ENCODE peak calls at places on chromosomes 11 and 22, in eight cellular contexts. One of them, this sample, is unnamed.

GRCh38 chr11:429391-429790 is 12.4 kb downstream of the ANO9 start:
- DNase-seq in HAP-1: no peak
- DNase-seq in stimulated activated CD4-positive, alpha-beta T cell treated with anti-CD3 and anti-CD28 coated beads, Interleukin-1b, Interleukin-23, amount 100 ng/mL, for 24 hours: no peak
- DNase-seq in choroid plexus epithelial cell: no peak
- DNase-seq in fibroblast of the aortic adventitia: no peak
- DNase-seq in AG08395: no peak
- DNase-seq in osteoblast: no peak
- DNase-seq in GM06990: no peak
- DNase-seq in this sample: peak; percentile 33

GRCh38 chr22:39215070-39215396 is 29.7 kb downstream of the PDGFB start:
- DNase-seq in GM06990: no peak
- DNase-seq in stimulated activated CD4-positive, alpha-beta T cell treated with anti-CD3 and anti-CD28 coated beads, Interleukin-1b, Interleukin-23, amount 100 ng/mL, for 24 hours: no peak
- DNase-seq in HAP-1: no peak
- DNase-seq in osteoblast: no peak
- DNase-seq in fibroblast of the aortic adventitia: no peak
- DNase-seq in AG08395: no peak
- DNase-seq in choroid plexus epithelial cell: no peak
- DNase-seq in this sample: no peak

GRCh38 chr11:105189586-105189985 is 50.0 kb upstream of the CARD18 start:
- DNase-seq in choroid plexus epithelial cell: peak; percentile 51
- DNase-seq in osteoblast: no peak
- DNase-seq in fibroblast of the aortic adventitia: peak; percentile 7
- DNase-seq in GM06990: no peak
- DNase-seq in stimulated activated CD4-positive, alpha-beta T cell treated with anti-CD3 and anti-CD28 coated beads, Interleukin-1b, Interleukin-23, amount 100 ng/mL, for 24 hours: no peak
- DNase-seq in HAP-1: no peak
- DNase-seq in AG08395: no peak
- DNase-seq in this sample: no peak

GRCh38 chr22:32249231-32249630 is 5.9 kb downstream of the SLC5A4 start:
- DNase-seq in GM06990: no peak
- DNase-seq in osteoblast: no peak
- DNase-seq in AG08395: no peak
- DNase-seq in HAP-1: no peak
- DNase-seq in fibroblast of the aortic adventitia: no peak
- DNase-seq in stimulated activated CD4-positive, alpha-beta T cell treated with anti-CD3 and anti-CD28 coated beads, Interleukin-1b, Interleukin-23, amount 100 ng/mL, for 24 hours: no peak
- DNase-seq in choroid plexus epithelial cell: no peak
- DNase-seq in this sample: no peak

GRCh38 chr11:134508219-134508990 is 96.4 kb upstream of the B3GAT1 start:
- DNase-seq in GM06990: no peak
- DNase-seq in choroid plexus epithelial cell: no peak
- DNase-seq in AG08395: no peak
- DNase-seq in stimulated activated CD4-positive, alpha-beta T cell treated with anti-CD3 and anti-CD28 coated beads, Interleukin-1b, Interleukin-23, amount 100 ng/mL, for 24 hours: no peak
- DNase-seq in fibroblast of the aortic adventitia: no peak
- DNase-seq in osteoblast: no peak
- DNase-seq in HAP-1: no peak
- DNase-seq in this sample: peak; percentile 61

GRCh38 chr11:110445428-110445827 is 15.7 kb downstream of the FDX1 start:
- DNase-seq in stimulated activated CD4-positive, alpha-beta T cell treated with anti-CD3 and anti-CD28 coated beads, Interleukin-1b, Interleukin-23, amount 100 ng/mL, for 24 hours: no peak
- DNase-seq in choroid plexus epithelial cell: no peak
- DNase-seq in fibroblast of the aortic adventitia: no peak
- DNase-seq in osteoblast: no peak
- DNase-seq in HAP-1: no peak
- DNase-seq in GM06990: no peak
- DNase-seq in AG08395: no peak
- DNase-seq in this sample: no peak

GRCh38 chr22:19061471-19062138 is 60.6 kb downstream of the DGCR2 start:
- DNase-seq in AG08395: no peak
- DNase-seq in osteoblast: peak; percentile 62
- DNase-seq in choroid plexus epithelial cell: no peak
- DNase-seq in HAP-1: no peak
- DNase-seq in stimulated activated CD4-positive, alpha-beta T cell treated with anti-CD3 and anti-CD28 coated beads, Interleukin-1b, Interleukin-23, amount 100 ng/mL, for 24 hours: no peak
- DNase-seq in GM06990: no peak
- DNase-seq in fibroblast of the aortic adventitia: no peak
- DNase-seq in this sample: no peak

GRCh38 chr22:46579751-46580449 is 40.3 kb upstream of the GRAMD4 start:
- DNase-seq in fibroblast of the aortic adventitia: no peak
- DNase-seq in HAP-1: no peak
- DNase-seq in stimulated activated CD4-positive, alpha-beta T cell treated with anti-CD3 and anti-CD28 coated beads, Interleukin-1b, Interleukin-23, amount 100 ng/mL, for 24 hours: no peak
- DNase-seq in AG08395: no peak
- DNase-seq in GM06990: no peak
- DNase-seq in osteoblast: peak; percentile 59
- DNase-seq in choroid plexus epithelial cell: no peak
- DNase-seq in this sample: peak; percentile 32

GRCh38 chr22:45552017-45552411 is 49.3 kb downstream of the FBLN1 start:
- DNase-seq in GM06990: no peak
- DNase-seq in fibroblast of the aortic adventitia: no peak
- DNase-seq in choroid plexus epithelial cell: no peak
- DNase-seq in stimulated activated CD4-positive, alpha-beta T cell treated with anti-CD3 and anti-CD28 coated beads, Interleukin-1b, Interleukin-23, amount 100 ng/mL, for 24 hours: no peak
- DNase-seq in HAP-1: no peak
- DNase-seq in osteoblast: peak; percentile 66
- DNase-seq in AG08395: no peak
- DNase-seq in this sample: no peak

This sample was measured in aorta.